ENCODE peak calls at places on chromosomes 12 and 14, in seven cellular contexts. One of them, this sample, is unnamed.

GRCh38 chr14:104894331-104895206 is 29.5 kb downstream of the CEP170B start:
- DNase-seq in esophagus squamous epithelium: no peak
- DNase-seq in progenitor cell of endocrine pancreas: no peak
- DNase-seq in GM04504: no peak
- DNase-seq in mucosa of gallbladder: no peak
- DNase-seq in T1000: no peak
- DNase-seq in nephron progenitor cell: no peak
- DNase-seq in this sample: no peak

GRCh38 chr12:45464699-45465098 is 248.8 kb downstream of the ANO6 start:
- DNase-seq in progenitor cell of endocrine pancreas: no peak
- DNase-seq in T1000: no peak
- DNase-seq in mucosa of gallbladder: no peak
- DNase-seq in esophagus squamous epithelium: no peak
- DNase-seq in nephron progenitor cell: no peak
- DNase-seq in GM04504: no peak
- DNase-seq in this sample: no peak

GRCh38 chr14:105161964-105162363 is 6.6 kb downstream of the JAG2 start:
- DNase-seq in T1000: no peak
- DNase-seq in mucosa of gallbladder: no peak
- DNase-seq in nephron progenitor cell: no peak
- DNase-seq in esophagus squamous epithelium: no peak
- DNase-seq in progenitor cell of endocrine pancreas: no peak
- DNase-seq in GM04504: no peak
- DNase-seq in this sample: no peak

GRCh38 chr14:105313381-105314286 is 914 bp upstream of the PACS2 start:
- DNase-seq in T1000: no peak
- DNase-seq in nephron progenitor cell: peak
- DNase-seq in GM04504: no peak
- DNase-seq in mucosa of gallbladder: no peak
- DNase-seq in esophagus squamous epithelium: no peak
- DNase-seq in progenitor cell of endocrine pancreas: peak
- DNase-seq in this sample: peak

GRCh38 chr14:32100175-32100574 is 23.1 kb downstream of the ARHGAP5 start:
- DNase-seq in progenitor cell of endocrine pancreas: no peak
- DNase-seq in mucosa of gallbladder: no peak
- DNase-seq in GM04504: no peak
- DNase-seq in nephron progenitor cell: no peak
- DNase-seq in esophagus squamous epithelium: no peak
- DNase-seq in T1000: no peak
- DNase-seq in this sample: no peak

GRCh38 chr14:102810523-102810922 is 33.3 kb downstream of the TRAF3 start:
- DNase-seq in progenitor cell of endocrine pancreas: no peak
- DNase-seq in nephron progenitor cell: no peak
- DNase-seq in T1000: no peak
- DNase-seq in esophagus squamous epithelium: no peak
- DNase-seq in mucosa of gallbladder: no peak
- DNase-seq in GM04504: no peak
- DNase-seq in this sample: no peak

GRCh38 chr12:131830335-131831020 is 2.3 kb downstream of the MMP17 start:
- DNase-seq in progenitor cell of endocrine pancreas: peak
- DNase-seq in GM04504: peak
- DNase-seq in esophagus squamous epithelium: no peak
- DNase-seq in mucosa of gallbladder: peak
- DNase-seq in nephron progenitor cell: peak
- DNase-seq in T1000: peak
- DNase-seq in this sample: peak

GRCh38 chr14:33612184-33612479 is 338.7 kb downstream of the EGLN3 start:
- DNase-seq in progenitor cell of endocrine pancreas: no peak
- DNase-seq in mucosa of gallbladder: no peak
- DNase-seq in nephron progenitor cell: no peak
- DNase-seq in GM04504: no peak
- DNase-seq in T1000: no peak
- DNase-seq in esophagus squamous epithelium: no peak
- DNase-seq in this sample: no peak

GRCh38 chr14:51185754-51186153 is 54.3 kb upstream of the TMX1 start:
- DNase-seq in esophagus squamous epithelium: no peak
- DNase-seq in mucosa of gallbladder: no peak
- DNase-seq in T1000: no peak
- DNase-seq in nephron progenitor cell: no peak
- DNase-seq in GM04504: no peak
- DNase-seq in progenitor cell of endocrine pancreas: no peak
- DNase-seq in this sample: no peak

GRCh38 chr12:121626853-121627623 is 708 bp downstream of the ORAI1 start:
- DNase-seq in progenitor cell of endocrine pancreas: peak
- DNase-seq in T1000: no peak
- DNase-seq in nephron progenitor cell: peak
- DNase-seq in mucosa of gallbladder: peak
- DNase-seq in GM04504: peak
- DNase-seq in esophagus squamous epithelium: no peak
- DNase-seq in this sample: peak

This sample was measured in CD4-positive, alpha-beta memory T cell.